ENCODE peak calls at places on chromosome 4, in nine cellular contexts. One of them, this sample, is unnamed.

GRCh38 chr4:38170800-38171199 is 210.6 kb downstream of the PTTG2 start:
- DNase-seq in HT1080: no peak
- DNase-seq in AG08395: no peak
- DNase-seq in NCI-H345: no peak
- DNase-seq in AG09309: no peak
- DNase-seq in COR-L47: no peak
- DNase-seq in stimulated activated naive CD8-positive, alpha-beta T cell treated with anti-CD3 and anti-CD28 coated beads, Interleukin-15, amount 100 ng/mL, for 72 hours: no peak
- DNase-seq in activated CD8-positive, alpha-beta T cell treated with anti-CD3 and anti-CD28 coated beads, Interleukin-2, amount 10 ng/mL, durations not matched to agents 7 days and 5 days: no peak
- DNase-seq in cardiac fibroblast: no peak
- DNase-seq in this sample: no peak

GRCh38 chr4:165151734-165152133 is 39.1 kb upstream of the TMEM192 start:
- DNase-seq in cardiac fibroblast: no peak
- DNase-seq in AG08395: no peak
- DNase-seq in HT1080: peak
- DNase-seq in activated CD8-positive, alpha-beta T cell treated with anti-CD3 and anti-CD28 coated beads, Interleukin-2, amount 10 ng/mL, durations not matched to agents 7 days and 5 days: no peak
- DNase-seq in NCI-H345: no peak
- DNase-seq in stimulated activated naive CD8-positive, alpha-beta T cell treated with anti-CD3 and anti-CD28 coated beads, Interleukin-15, amount 100 ng/mL, for 72 hours: no peak
- DNase-seq in COR-L47: no peak
- DNase-seq in AG09309: no peak
- DNase-seq in this sample: no peak

GRCh38 chr4:15130441-15130840 is 128.2 kb downstream of the CPEB2 start:
- DNase-seq in NCI-H345: no peak
- DNase-seq in activated CD8-positive, alpha-beta T cell treated with anti-CD3 and anti-CD28 coated beads, Interleukin-2, amount 10 ng/mL, durations not matched to agents 7 days and 5 days: no peak
- DNase-seq in stimulated activated naive CD8-positive, alpha-beta T cell treated with anti-CD3 and anti-CD28 coated beads, Interleukin-15, amount 100 ng/mL, for 72 hours: no peak
- DNase-seq in COR-L47: no peak
- DNase-seq in AG08395: no peak
- DNase-seq in HT1080: peak
- DNase-seq in AG09309: no peak
- DNase-seq in cardiac fibroblast: no peak
- DNase-seq in this sample: no peak

GRCh38 chr4:43391084-43391483 is 498.6 kb downstream of the GRXCR1 start:
- DNase-seq in AG09309: no peak
- DNase-seq in AG08395: no peak
- DNase-seq in COR-L47: no peak
- DNase-seq in cardiac fibroblast: no peak
- DNase-seq in HT1080: no peak
- DNase-seq in stimulated activated naive CD8-positive, alpha-beta T cell treated with anti-CD3 and anti-CD28 coated beads, Interleukin-15, amount 100 ng/mL, for 72 hours: no peak
- DNase-seq in activated CD8-positive, alpha-beta T cell treated with anti-CD3 and anti-CD28 coated beads, Interleukin-2, amount 10 ng/mL, durations not matched to agents 7 days and 5 days: no peak
- DNase-seq in NCI-H345: no peak
- DNase-seq in this sample: no peak

GRCh38 chr4:8907596-8908205 is 36.1 kb upstream of the HMX1 start:
- DNase-seq in activated CD8-positive, alpha-beta T cell treated with anti-CD3 and anti-CD28 coated beads, Interleukin-2, amount 10 ng/mL, durations not matched to agents 7 days and 5 days: no peak
- DNase-seq in COR-L47: no peak
- DNase-seq in AG08395: no peak
- DNase-seq in NCI-H345: no peak
- DNase-seq in cardiac fibroblast: no peak
- DNase-seq in AG09309: no peak
- DNase-seq in stimulated activated naive CD8-positive, alpha-beta T cell treated with anti-CD3 and anti-CD28 coated beads, Interleukin-15, amount 100 ng/mL, for 72 hours: no peak
- DNase-seq in HT1080: no peak
- DNase-seq in this sample: no peak

GRCh38 chr4:116726523-116726922 is 358.9 kb downstream of the TRAM1L1 start:
- DNase-seq in stimulated activated naive CD8-positive, alpha-beta T cell treated with anti-CD3 and anti-CD28 coated beads, Interleukin-15, amount 100 ng/mL, for 72 hours: no peak
- DNase-seq in AG09309: no peak
- DNase-seq in AG08395: no peak
- DNase-seq in activated CD8-positive, alpha-beta T cell treated with anti-CD3 and anti-CD28 coated beads, Interleukin-2, amount 10 ng/mL, durations not matched to agents 7 days and 5 days: no peak
- DNase-seq in COR-L47: no peak
- DNase-seq in cardiac fibroblast: no peak
- DNase-seq in NCI-H345: no peak
- DNase-seq in HT1080: no peak
- DNase-seq in this sample: no peak

GRCh38 chr4:80135702-80136058 is 61.6 kb upstream of the PRDM8 start:
- DNase-seq in cardiac fibroblast: no peak
- DNase-seq in AG09309: no peak
- DNase-seq in AG08395: no peak
- DNase-seq in HT1080: no peak
- DNase-seq in NCI-H345: no peak
- DNase-seq in COR-L47: no peak
- DNase-seq in activated CD8-positive, alpha-beta T cell treated with anti-CD3 and anti-CD28 coated beads, Interleukin-2, amount 10 ng/mL, durations not matched to agents 7 days and 5 days: no peak
- DNase-seq in stimulated activated naive CD8-positive, alpha-beta T cell treated with anti-CD3 and anti-CD28 coated beads, Interleukin-15, amount 100 ng/mL, for 72 hours: no peak
- DNase-seq in this sample: no peak

GRCh38 chr4:153789741-153790651 is 1.1 kb upstream of the SFRP2 start:
- DNase-seq in NCI-H345: no peak
- DNase-seq in cardiac fibroblast: no peak
- DNase-seq in activated CD8-positive, alpha-beta T cell treated with anti-CD3 and anti-CD28 coated beads, Interleukin-2, amount 10 ng/mL, durations not matched to agents 7 days and 5 days: no peak
- DNase-seq in HT1080: no peak
- DNase-seq in COR-L47: no peak
- DNase-seq in AG08395: no peak
- DNase-seq in AG09309: no peak
- DNase-seq in stimulated activated naive CD8-positive, alpha-beta T cell treated with anti-CD3 and anti-CD28 coated beads, Interleukin-15, amount 100 ng/mL, for 72 hours: no peak
- DNase-seq in this sample: no peak

GRCh38 chr4:144799486-144799885 is 153.5 kb downstream of the HHIP start:
- DNase-seq in activated CD8-positive, alpha-beta T cell treated with anti-CD3 and anti-CD28 coated beads, Interleukin-2, amount 10 ng/mL, durations not matched to agents 7 days and 5 days: no peak
- DNase-seq in AG09309: no peak
- DNase-seq in COR-L47: no peak
- DNase-seq in NCI-H345: no peak
- DNase-seq in AG08395: no peak
- DNase-seq in HT1080: no peak
- DNase-seq in stimulated activated naive CD8-positive, alpha-beta T cell treated with anti-CD3 and anti-CD28 coated beads, Interleukin-15, amount 100 ng/mL, for 72 hours: no peak
- DNase-seq in cardiac fibroblast: no peak
- DNase-seq in this sample: no peak

GRCh38 chr4:152095701-152096070 is 334.9 kb upstream of the GATB start:
- DNase-seq in cardiac fibroblast: no peak
- DNase-seq in activated CD8-positive, alpha-beta T cell treated with anti-CD3 and anti-CD28 coated beads, Interleukin-2, amount 10 ng/mL, durations not matched to agents 7 days and 5 days: no peak
- DNase-seq in HT1080: peak
- DNase-seq in stimulated activated naive CD8-positive, alpha-beta T cell treated with anti-CD3 and anti-CD28 coated beads, Interleukin-15, amount 100 ng/mL, for 72 hours: no peak
- DNase-seq in NCI-H345: no peak
- DNase-seq in AG09309: no peak
- DNase-seq in AG08395: no peak
- DNase-seq in COR-L47: no peak
- DNase-seq in this sample: no peak

GRCh38 chr4:11782859-11783258 is 354.2 kb upstream of the HS3ST1 start:
- DNase-seq in NCI-H345: no peak
- DNase-seq in HT1080: no peak
- DNase-seq in cardiac fibroblast: no peak
- DNase-seq in AG08395: no peak
- DNase-seq in activated CD8-positive, alpha-beta T cell treated with anti-CD3 and anti-CD28 coated beads, Interleukin-2, amount 10 ng/mL, durations not matched to agents 7 days and 5 days: no peak
- DNase-seq in COR-L47: no peak
- DNase-seq in AG09309: no peak
- DNase-seq in stimulated activated naive CD8-positive, alpha-beta T cell treated with anti-CD3 and anti-CD28 coated beads, Interleukin-15, amount 100 ng/mL, for 72 hours: no peak
- DNase-seq in this sample: no peak

GRCh38 chr4:51907001-51907669 is 64.2 kb downstream of the DCUN1D4 start:
- DNase-seq in stimulated activated naive CD8-positive, alpha-beta T cell treated with anti-CD3 and anti-CD28 coated beads, Interleukin-15, amount 100 ng/mL, for 72 hours: no peak
- DNase-seq in cardiac fibroblast: no peak
- DNase-seq in AG08395: no peak
- DNase-seq in NCI-H345: no peak
- DNase-seq in activated CD8-positive, alpha-beta T cell treated with anti-CD3 and anti-CD28 coated beads, Interleukin-2, amount 10 ng/mL, durations not matched to agents 7 days and 5 days: no peak
- DNase-seq in AG09309: no peak
- DNase-seq in HT1080: no peak
- DNase-seq in COR-L47: peak
- DNase-seq in this sample: no peak

GRCh38 chr4:146916479-146917076 is 29.1 kb downstream of the TTC29 start:
- DNase-seq in HT1080: peak
- DNase-seq in cardiac fibroblast: peak
- DNase-seq in COR-L47: peak
- DNase-seq in AG08395: peak
- DNase-seq in AG09309: peak
- DNase-seq in activated CD8-positive, alpha-beta T cell treated with anti-CD3 and anti-CD28 coated beads, Interleukin-2, amount 10 ng/mL, durations not matched to agents 7 days and 5 days: peak
- DNase-seq in stimulated activated naive CD8-positive, alpha-beta T cell treated with anti-CD3 and anti-CD28 coated beads, Interleukin-15, amount 100 ng/mL, for 72 hours: no peak
- DNase-seq in NCI-H345: peak
- DNase-seq in this sample: peak

GRCh38 chr4:88246600-88246999 is 37.8 kb downstream of the PPM1K start:
- DNase-seq in COR-L47: no peak
- DNase-seq in HT1080: no peak
- DNase-seq in stimulated activated naive CD8-positive, alpha-beta T cell treated with anti-CD3 and anti-CD28 coated beads, Interleukin-15, amount 100 ng/mL, for 72 hours: no peak
- DNase-seq in activated CD8-positive, alpha-beta T cell treated with anti-CD3 and anti-CD28 coated beads, Interleukin-2, amount 10 ng/mL, durations not matched to agents 7 days and 5 days: no peak
- DNase-seq in NCI-H345: no peak
- DNase-seq in AG08395: no peak
- DNase-seq in AG09309: no peak
- DNase-seq in cardiac fibroblast: no peak
- DNase-seq in this sample: peak

GRCh38 chr4:60201052-60201673 is 999.0 kb upstream of the ADGRL3 start:
- DNase-seq in cardiac fibroblast: peak
- DNase-seq in COR-L47: peak
- DNase-seq in activated CD8-positive, alpha-beta T cell treated with anti-CD3 and anti-CD28 coated beads, Interleukin-2, amount 10 ng/mL, durations not matched to agents 7 days and 5 days: peak
- DNase-seq in stimulated activated naive CD8-positive, alpha-beta T cell treated with anti-CD3 and anti-CD28 coated beads, Interleukin-15, amount 100 ng/mL, for 72 hours: peak
- DNase-seq in HT1080: peak
- DNase-seq in AG09309: peak
- DNase-seq in NCI-H345: peak
- DNase-seq in AG08395: peak
- DNase-seq in this sample: peak

GRCh38 chr4:159272341-159273125 is 169.7 kb downstream of the RAPGEF2 start:
- DNase-seq in NCI-H345: no peak
- DNase-seq in HT1080: no peak
- DNase-seq in AG09309: no peak
- DNase-seq in activated CD8-positive, alpha-beta T cell treated with anti-CD3 and anti-CD28 coated beads, Interleukin-2, amount 10 ng/mL, durations not matched to agents 7 days and 5 days: no peak
- DNase-seq in COR-L47: no peak
- DNase-seq in AG08395: no peak
- DNase-seq in cardiac fibroblast: no peak
- DNase-seq in stimulated activated naive CD8-positive, alpha-beta T cell treated with anti-CD3 and anti-CD28 coated beads, Interleukin-15, amount 100 ng/mL, for 72 hours: no peak
- DNase-seq in this sample: no peak

GRCh38 chr4:57034571-57034970 is 55.9 kb downstream of the POLR2B start:
- DNase-seq in cardiac fibroblast: no peak
- DNase-seq in NCI-H345: no peak
- DNase-seq in HT1080: no peak
- DNase-seq in stimulated activated naive CD8-positive, alpha-beta T cell treated with anti-CD3 and anti-CD28 coated beads, Interleukin-15, amount 100 ng/mL, for 72 hours: no peak
- DNase-seq in AG08395: no peak
- DNase-seq in COR-L47: no peak
- DNase-seq in activated CD8-positive, alpha-beta T cell treated with anti-CD3 and anti-CD28 coated beads, Interleukin-2, amount 10 ng/mL, durations not matched to agents 7 days and 5 days: no peak
- DNase-seq in AG09309: no peak
- DNase-seq in this sample: no peak

GRCh38 chr4:38820329-38821061 is 15.9 kb upstream of the TLR1 start:
- DNase-seq in cardiac fibroblast: no peak
- DNase-seq in AG08395: no peak
- DNase-seq in NCI-H345: no peak
- DNase-seq in COR-L47: no peak
- DNase-seq in HT1080: no peak
- DNase-seq in stimulated activated naive CD8-positive, alpha-beta T cell treated with anti-CD3 and anti-CD28 coated beads, Interleukin-15, amount 100 ng/mL, for 72 hours: no peak
- DNase-seq in AG09309: no peak
- DNase-seq in activated CD8-positive, alpha-beta T cell treated with anti-CD3 and anti-CD28 coated beads, Interleukin-2, amount 10 ng/mL, durations not matched to agents 7 days and 5 days: no peak
- DNase-seq in this sample: no peak

GRCh38 chr4:2044542-2045517 is 14.3 kb upstream of the NAT8L start:
- DNase-seq in cardiac fibroblast: no peak
- DNase-seq in activated CD8-positive, alpha-beta T cell treated with anti-CD3 and anti-CD28 coated beads, Interleukin-2, amount 10 ng/mL, durations not matched to agents 7 days and 5 days: no peak
- DNase-seq in stimulated activated naive CD8-positive, alpha-beta T cell treated with anti-CD3 and anti-CD28 coated beads, Interleukin-15, amount 100 ng/mL, for 72 hours: no peak
- DNase-seq in AG09309: no peak
- DNase-seq in COR-L47: no peak
- DNase-seq in HT1080: no peak
- DNase-seq in AG08395: no peak
- DNase-seq in NCI-H345: no peak
- DNase-seq in this sample: no peak

GRCh38 chr4:55358668-55359067 is 12.6 kb downstream of the SRD5A3 start:
- DNase-seq in cardiac fibroblast: peak
- DNase-seq in COR-L47: no peak
- DNase-seq in AG08395: peak
- DNase-seq in HT1080: peak
- DNase-seq in AG09309: peak
- DNase-seq in activated CD8-positive, alpha-beta T cell treated with anti-CD3 and anti-CD28 coated beads, Interleukin-2, amount 10 ng/mL, durations not matched to agents 7 days and 5 days: no peak
- DNase-seq in stimulated activated naive CD8-positive, alpha-beta T cell treated with anti-CD3 and anti-CD28 coated beads, Interleukin-15, amount 100 ng/mL, for 72 hours: no peak
- DNase-seq in NCI-H345: no peak
- DNase-seq in this sample: no peak

GRCh38 chr4:186029731-186030421 is 39.1 kb upstream of the TLR3 start:
- DNase-seq in AG09309: peak
- DNase-seq in HT1080: no peak
- DNase-seq in stimulated activated naive CD8-positive, alpha-beta T cell treated with anti-CD3 and anti-CD28 coated beads, Interleukin-15, amount 100 ng/mL, for 72 hours: no peak
- DNase-seq in activated CD8-positive, alpha-beta T cell treated with anti-CD3 and anti-CD28 coated beads, Interleukin-2, amount 10 ng/mL, durations not matched to agents 7 days and 5 days: no peak
- DNase-seq in cardiac fibroblast: peak
- DNase-seq in COR-L47: peak
- DNase-seq in NCI-H345: peak
- DNase-seq in AG08395: peak
- DNase-seq in this sample: no peak

This sample was measured in HepG2.